ENCODE peak calls at places on chromosomes 13 and 19, in five cellular contexts. B, N, D, V and I are unnamed samples.

GRCh38 chr19:4441994-4442845 is 15.4 kb downstream of the UBXN6 start:
- DNase-seq in B (no peak), N (no peak), D (no peak), V (no peak), I (no peak)

GRCh38 chr13:55999709-56000108 is 1141.0 kb upstream of the PRR20A start:
- DNase-seq in B (no peak), N (no peak), D (no peak), V (no peak), I (no peak)

GRCh38 chr13:21259571-21260455 is 83.4 kb downstream of the MRPL57 start:
- DNase-seq in B (no peak), N (no peak), D (no peak), V (no peak), I (no peak)

GRCh38 chr19:10379880-10380310 is 477 bp downstream of the TYK2 start:
- DNase-seq in B (no peak), N (no peak), D (no peak), V (no peak), I (no peak)

GRCh38 chr19:38837656-38838121 is 6.1 kb upstream of the ECH1 start:
- DNase-seq in B (peak), N (peak), D (no peak), V (no peak), I (no peak)

GRCh38 chr19:15424121-15424520 is 5.3 kb upstream of the AKAP8L start:
- DNase-seq in B (no peak), N (no peak), D (no peak), V (no peak), I (no peak)

GRCh38 chr13:99974296-99974938 is 2.9 kb upstream of the ZIC5 start:
- DNase-seq in B (no peak), N (no peak), D (no peak), V (peak), I (no peak)

GRCh38 chr19:43105496-43105895 is 23.0 kb upstream of the PSG2 start:
- DNase-seq in B (no peak), N (no peak), D (no peak), V (no peak), I (no peak)

GRCh38 chr13:113732961-113733950 is 25.8 kb upstream of the TMEM255B start:
- DNase-seq in B (no peak), N (no peak), D (no peak), V (no peak), I (no peak)

GRCh38 chr19:6226444-6227155 is 53.2 kb downstream of the MLLT1 start:
- DNase-seq in B (no peak), N (no peak), D (no peak), V (peak), I (no peak)

GRCh38 chr13:52850396-52851152 is 2.1 kb upstream of the PCDH8 start:
- DNase-seq in B (peak), N (peak), D (no peak), V (peak), I (no peak)
- TF ChIP-seq ZBTB33 in B (no peak), N (no peak), D (no peak), V (no peak), I (no peak)

GRCh38 chr19:35879770-35880317 is 11.5 kb downstream of the APLP1 start:
- DNase-seq in B (peak), N (peak), D (no peak), V (peak), I (peak)
- TF ChIP-seq ZBTB33 in B (no peak), N (peak), D (no peak), V (no peak), I (no peak)

GRCh38 chr19:35313614-35314013 is 15.4 kb upstream of the CD22 start:
- DNase-seq in B (no peak), N (peak), D (no peak), V (no peak), I (no peak)
- TF ChIP-seq ZBTB33 in B (no peak), N (no peak), D (no peak), V (no peak), I (no peak)

DNA sequence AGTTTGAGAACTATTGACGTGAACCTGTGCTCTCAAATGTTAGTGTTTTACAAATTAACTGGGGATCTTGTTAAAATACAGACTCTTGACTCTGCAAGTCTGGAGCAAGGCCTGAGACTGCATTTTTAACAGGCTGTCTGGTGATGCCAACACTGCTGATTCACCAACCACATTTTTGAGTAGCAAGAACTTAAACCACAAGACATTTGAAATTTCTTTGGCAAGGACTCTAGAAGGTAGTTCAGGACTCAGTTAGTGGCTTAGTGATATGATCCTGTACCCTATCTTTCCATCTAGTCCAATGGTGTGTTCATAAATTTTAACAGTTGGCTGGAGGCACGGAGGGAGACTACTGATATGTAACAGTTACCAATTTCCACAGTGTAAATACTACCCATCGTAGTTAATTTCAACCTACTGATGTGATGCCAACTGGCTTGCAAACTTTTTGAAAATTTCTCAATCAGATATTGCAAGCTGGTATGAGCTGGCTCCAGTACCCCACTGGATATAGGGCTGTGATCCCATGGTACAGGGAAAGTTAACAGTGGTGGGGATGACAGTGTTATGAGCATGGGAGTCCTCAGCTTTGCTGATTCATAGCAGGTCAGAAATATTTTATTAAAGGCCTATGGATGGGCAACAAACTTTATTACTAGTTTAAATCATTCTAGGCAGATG is 255.1 kb downstream of the TBC1D4 start:
- DNase-seq in B (no peak), N (no peak), D (no peak), V (no peak), I (no peak)
- TF ChIP-seq ZBTB33 in B (no peak), N (no peak), D (no peak), V (peak), I (no peak)

GRCh38 chr19:46426506-46427162 is 2.1 kb downstream of the PNMA8C start:
- DNase-seq in B (peak), N (peak), D (no peak), V (peak), I (no peak)
- TF ChIP-seq ZBTB33 in B (no peak), N (no peak), D (no peak), V (no peak), I (no peak)

DNA sequence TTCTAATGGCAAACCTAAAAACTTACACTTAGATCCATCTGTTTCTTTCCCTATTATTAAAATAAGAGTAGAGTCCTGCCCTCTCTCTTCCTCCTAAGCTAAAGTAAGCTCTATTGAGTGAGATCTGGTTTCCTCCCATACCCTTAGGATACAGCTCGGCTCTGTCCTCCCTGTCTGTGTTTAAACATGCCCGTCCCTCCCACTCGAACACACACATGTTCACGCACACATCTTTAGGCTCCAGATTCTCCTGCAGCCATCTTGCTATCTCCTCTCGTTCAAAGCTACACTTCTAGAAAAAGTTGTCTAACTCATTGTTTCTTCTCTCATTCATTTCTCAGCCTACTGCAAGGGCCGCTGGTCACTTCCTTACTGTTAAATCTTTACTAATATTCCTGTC is 15.1 kb upstream of the CEBPG start:
- DNase-seq in B (no peak), N (no peak), D (no peak), V (no peak), I (no peak)
- TF ChIP-seq ZBTB33 in B (no peak), N (no peak), D (no peak), V (no peak), I (no peak)